ENCODE peak calls at places on chromosomes 12 and 14, in four cellular contexts. One of them, this sample, is unnamed.
A peak's percentile ranks its signal among the peaks of the same experiment; 100 is the strongest.

GRCh38 chr12:29552324-29552927 is 54.9 kb upstream of the OVCH1 start:
- DNase-seq in aorta: peak; percentile 87
- DNase-seq in CD4-positive, alpha-beta memory T cell: peak; percentile 44
- DNase-seq in neuronal stem cell: peak; percentile 40
- DNase-seq in this sample: peak; percentile 68

GRCh38 chr12:50082644-50083043 is 2.5 kb upstream of the SMARCD1 start:
- DNase-seq in CD4-positive, alpha-beta memory T cell: no peak
- DNase-seq in aorta: no peak
- DNase-seq in neuronal stem cell: no peak
- DNase-seq in this sample: peak; percentile 96

GRCh38 chr12:120761581-120761980 is 36.0 kb downstream of the ACADS start:
- DNase-seq in aorta: no peak
- DNase-seq in neuronal stem cell: no peak
- DNase-seq in CD4-positive, alpha-beta memory T cell: no peak
- DNase-seq in this sample: no peak

GRCh38 chr14:97218713-97219355 is 421.7 kb downstream of the VRK1 start:
- DNase-seq in CD4-positive, alpha-beta memory T cell: peak; percentile 25
- DNase-seq in neuronal stem cell: peak; percentile 49
- DNase-seq in aorta: no peak
- DNase-seq in this sample: no peak

GRCh38 chr14:35549551-35549950 is 15.6 kb downstream of the INSM2 start:
- DNase-seq in CD4-positive, alpha-beta memory T cell: no peak
- DNase-seq in neuronal stem cell: no peak
- DNase-seq in aorta: no peak
- DNase-seq in this sample: no peak

GRCh38 chr12:113727651-113728061 is 238.5 kb downstream of the RBM19 start:
- DNase-seq in aorta: no peak
- DNase-seq in CD4-positive, alpha-beta memory T cell: no peak
- DNase-seq in neuronal stem cell: no peak
- DNase-seq in this sample: no peak

GRCh38 chr12:8532045-8532444 is 8.7 kb downstream of the CLEC4E start:
- DNase-seq in CD4-positive, alpha-beta memory T cell: no peak
- DNase-seq in aorta: no peak
- DNase-seq in neuronal stem cell: no peak
- DNase-seq in this sample: no peak

GRCh38 chr14:69387311-69387710 is 10.8 kb downstream of the ERH start:
- DNase-seq in neuronal stem cell: no peak
- DNase-seq in aorta: no peak
- DNase-seq in CD4-positive, alpha-beta memory T cell: no peak
- DNase-seq in this sample: no peak

GRCh38 chr14:75343914-75344313 is 65.3 kb downstream of the FOS start:
- DNase-seq in aorta: no peak
- DNase-seq in CD4-positive, alpha-beta memory T cell: no peak
- DNase-seq in neuronal stem cell: no peak
- DNase-seq in this sample: no peak

GRCh38 chr12:14910090-14910915 is 24.6 kb upstream of the MGP start:
- DNase-seq in aorta: no peak
- DNase-seq in CD4-positive, alpha-beta memory T cell: no peak
- DNase-seq in neuronal stem cell: no peak
- DNase-seq in this sample: no peak

GRCh38 chr12:122368361-122369073 is 54.0 kb downstream of the CLIP1 start:
- DNase-seq in aorta: no peak
- DNase-seq in neuronal stem cell: no peak
- DNase-seq in CD4-positive, alpha-beta memory T cell: no peak
- DNase-seq in this sample: peak; percentile 68

GRCh38 chr14:92759300-92759678 is 10.9 kb upstream of the LGMN start:
- DNase-seq in neuronal stem cell: no peak
- DNase-seq in aorta: no peak
- DNase-seq in CD4-positive, alpha-beta memory T cell: no peak
- DNase-seq in this sample: peak; percentile 63

GRCh38 chr12:6540181-6540877 is 6.0 kb downstream of the GAPDH start:
- DNase-seq in CD4-positive, alpha-beta memory T cell: peak; percentile 31
- DNase-seq in aorta: peak; percentile 97
- DNase-seq in neuronal stem cell: no peak
- DNase-seq in this sample: peak; percentile 96

GRCh38 chr12:25806271-25806670 is 152.2 kb upstream of the RASSF8 start:
- DNase-seq in aorta: no peak
- DNase-seq in CD4-positive, alpha-beta memory T cell: no peak
- DNase-seq in neuronal stem cell: no peak
- DNase-seq in this sample: no peak

GRCh38 chr14:68393178-68393763 is 399.6 kb downstream of the ZFP36L1 start:
- DNase-seq in neuronal stem cell: peak; percentile 38
- DNase-seq in CD4-positive, alpha-beta memory T cell: no peak
- DNase-seq in aorta: no peak
- DNase-seq in this sample: no peak

GRCh38 chr14:102445641-102446040 is 63.9 kb downstream of the ANKRD9 start:
- DNase-seq in aorta: peak; percentile 64
- DNase-seq in neuronal stem cell: no peak
- DNase-seq in CD4-positive, alpha-beta memory T cell: no peak
- DNase-seq in this sample: no peak

GRCh38 chr12:62919827-62920226 is 15.1 kb downstream of the PPM1H start:
- DNase-seq in CD4-positive, alpha-beta memory T cell: no peak
- DNase-seq in aorta: no peak
- DNase-seq in neuronal stem cell: no peak
- DNase-seq in this sample: peak; percentile 70

GRCh38 chr12:75889214-75889613 is 142.4 kb downstream of the PHLDA1 start:
- DNase-seq in CD4-positive, alpha-beta memory T cell: no peak
- DNase-seq in aorta: no peak
- DNase-seq in neuronal stem cell: no peak
- DNase-seq in this sample: no peak

GRCh38 chr12:65823481-65824313 is 586 bp upstream of the HMGA2 start:
- DNase-seq in aorta: peak; percentile 78
- DNase-seq in neuronal stem cell: peak; percentile 64
- DNase-seq in CD4-positive, alpha-beta memory T cell: no peak
- DNase-seq in this sample: peak; percentile 77

GRCh38 chr12:113425960-113426453 is 3.8 kb downstream of the SDSL start:
- DNase-seq in aorta: peak; percentile 51
- DNase-seq in neuronal stem cell: no peak
- DNase-seq in CD4-positive, alpha-beta memory T cell: no peak
- DNase-seq in this sample: no peak

GRCh38 chr14:103520269-103520656 is 2.4 kb downstream of the CKB start:
- DNase-seq in neuronal stem cell: no peak
- DNase-seq in aorta: peak; percentile 73
- DNase-seq in CD4-positive, alpha-beta memory T cell: no peak
- DNase-seq in this sample: no peak
- H3K27ac ChIP-seq in neuronal stem cell: no peak overlapping the region
- H3K27ac ChIP-seq in aorta: no peak overlapping the region
- H3K27ac ChIP-seq in CD4-positive, alpha-beta memory T cell: no peak overlapping the region
- H3K27ac ChIP-seq in this sample: no peak overlapping the region

GRCh38 chr14:59137256-59137655 is 51.2 kb upstream of the DAAM1 start:
- DNase-seq in aorta: no peak
- DNase-seq in CD4-positive, alpha-beta memory T cell: no peak
- DNase-seq in neuronal stem cell: no peak
- DNase-seq in this sample: no peak
- H3K36me3 ChIP-seq in aorta: no peaks in the 10 kb centered on the region
- H3K36me3 ChIP-seq in CD4-positive, alpha-beta memory T cell: no peaks in the 10 kb centered on the region
- H3K36me3 ChIP-seq in neuronal stem cell: no peaks in the 10 kb centered on the region
- H3K36me3 ChIP-seq in this sample: no peaks in the 10 kb centered on the region

GRCh38 chr12:2447861-2448260 is 346.9 kb upstream of the FKBP4 start:
- DNase-seq in CD4-positive, alpha-beta memory T cell: no peak
- DNase-seq in aorta: no peak
- DNase-seq in neuronal stem cell: no peak
- DNase-seq in this sample: no peak

GRCh38 chr12:2451025-2451424 is 343.7 kb upstream of the FKBP4 start:
- DNase-seq in neuronal stem cell: no peak
- DNase-seq in aorta: no peak
- DNase-seq in CD4-positive, alpha-beta memory T cell: no peak
- DNase-seq in this sample: no peak

GRCh38 chr12:2451497-2451896 is 343.3 kb upstream of the FKBP4 start:
- DNase-seq in CD4-positive, alpha-beta memory T cell: no peak
- DNase-seq in neuronal stem cell: no peak
- DNase-seq in aorta: no peak
- DNase-seq in this sample: no peak

GRCh38 chr12:2450553-2450952 is 344.2 kb upstream of the FKBP4 start:
- DNase-seq in CD4-positive, alpha-beta memory T cell: no peak
- DNase-seq in aorta: no peak
- DNase-seq in neuronal stem cell: no peak
- DNase-seq in this sample: no peak

GRCh38 chr12:2449586-2449985 is 345.2 kb upstream of the FKBP4 start:
- DNase-seq in neuronal stem cell: no peak
- DNase-seq in aorta: no peak
- DNase-seq in CD4-positive, alpha-beta memory T cell: no peak
- DNase-seq in this sample: no peak
- H3K4me3 ChIP-seq in neuronal stem cell: no peak overlapping the region
- H3K4me3 ChIP-seq in aorta: no peak overlapping the region
- H3K4me3 ChIP-seq in CD4-positive, alpha-beta memory T cell: no peak overlapping the region
- H3K4me3 ChIP-seq in this sample: no peak overlapping the region

DNA sequence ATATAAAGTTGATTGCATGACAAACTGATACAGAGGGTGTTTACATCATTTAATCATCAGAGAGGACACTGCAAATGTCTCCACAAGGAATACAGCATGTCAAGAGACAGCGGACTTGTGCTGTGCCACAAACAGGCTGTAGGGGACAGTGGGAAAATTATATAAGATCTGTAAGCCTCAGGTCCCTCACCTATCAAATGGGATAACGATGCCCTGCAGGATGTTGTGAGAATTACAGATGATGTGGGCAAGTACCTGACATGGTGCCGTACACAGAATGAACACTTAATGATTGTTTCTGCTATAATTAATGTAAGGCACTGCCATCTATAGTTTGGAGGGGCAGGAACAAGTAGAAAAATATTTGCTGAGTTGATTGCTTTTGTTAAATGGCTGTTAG is 81.9 kb upstream of the GTF2A1 start:
- DNase-seq in CD4-positive, alpha-beta memory T cell: no peak
- DNase-seq in aorta: no peak
- DNase-seq in neuronal stem cell: no peak
- DNase-seq in this sample: no peak
- H3K27ac ChIP-seq in CD4-positive, alpha-beta memory T cell: no peak overlapping the region
- H3K27ac ChIP-seq in aorta: no peak overlapping the region
- H3K27ac ChIP-seq in neuronal stem cell: no peak overlapping the region
- H3K27ac ChIP-seq in this sample: peak overlapping the region; percentile 68

DNA sequence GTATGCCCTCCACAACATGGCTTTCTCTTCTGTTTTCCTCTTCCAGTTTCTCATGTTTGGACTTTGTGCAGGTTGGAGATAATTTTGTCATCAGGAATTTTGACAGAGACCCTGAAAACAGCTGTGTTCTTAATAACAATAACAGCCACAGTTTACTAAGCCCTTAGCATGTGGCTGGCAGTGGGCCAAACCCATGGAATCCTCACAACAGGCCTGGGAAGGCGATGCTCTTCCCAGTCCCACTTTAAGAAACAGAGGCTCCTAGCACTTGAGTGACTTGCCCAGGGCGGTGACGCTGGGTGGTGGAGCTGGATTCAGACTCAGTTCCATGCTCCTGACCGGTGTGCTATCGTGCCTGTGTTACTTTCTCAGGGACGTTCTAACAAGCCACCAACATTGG is 20.1 kb upstream of the PLEKHG3 start:
- DNase-seq in CD4-positive, alpha-beta memory T cell: no peak
- DNase-seq in aorta: no peak
- DNase-seq in neuronal stem cell: no peak
- DNase-seq in this sample: no peak
- H3K36me3 ChIP-seq in CD4-positive, alpha-beta memory T cell: no peaks in the 10 kb centered on the region
- H3K36me3 ChIP-seq in aorta: no peaks in the 10 kb centered on the region
- H3K36me3 ChIP-seq in neuronal stem cell: no peaks in the 10 kb centered on the region
- H3K36me3 ChIP-seq in this sample: no peaks in the 10 kb centered on the region

DNA sequence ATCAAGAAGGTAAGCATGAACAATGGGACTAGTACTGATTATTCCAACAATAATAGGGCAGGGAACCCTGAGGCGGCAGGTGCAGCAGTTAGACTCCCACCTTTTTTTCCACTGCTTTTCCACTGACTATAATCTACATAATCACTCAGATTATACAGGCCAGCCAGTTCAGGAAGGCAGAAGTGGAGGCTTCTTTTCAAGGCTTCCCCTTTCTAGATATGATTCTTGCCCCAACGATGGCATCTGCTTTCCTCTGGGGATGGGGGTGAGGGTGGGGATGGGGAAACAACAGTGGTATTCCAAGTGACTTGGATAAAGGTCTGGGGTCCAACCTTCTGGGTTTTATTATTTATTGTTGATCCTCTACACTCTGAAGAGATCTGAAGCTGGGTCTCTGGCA is 331 bp downstream of the NCKAP1L start:
- DNase-seq in CD4-positive, alpha-beta memory T cell: no peak
- DNase-seq in aorta: no peak
- DNase-seq in neuronal stem cell: no peak
- DNase-seq in this sample: no peak
- H3K4me3 ChIP-seq in CD4-positive, alpha-beta memory T cell: peak overlapping the region; percentile 74
- H3K4me3 ChIP-seq in aorta: no peak overlapping the region
- H3K4me3 ChIP-seq in neuronal stem cell: no peak overlapping the region
- H3K4me3 ChIP-seq in this sample: peak overlapping the region; percentile 39

GRCh38 chr14:73240816-73241480 is 3.6 kb downstream of the PAPLN start:
- DNase-seq in aorta: peak; percentile 49
- DNase-seq in neuronal stem cell: no peak
- DNase-seq in CD4-positive, alpha-beta memory T cell: no peak
- DNase-seq in this sample: no peak

GRCh38 chr14:73243341-73243740 is 6.0 kb downstream of the PAPLN start:
- DNase-seq in aorta: peak; percentile 55
- DNase-seq in neuronal stem cell: no peak
- DNase-seq in CD4-positive, alpha-beta memory T cell: no peak
- DNase-seq in this sample: no peak

GRCh38 chr14:73242274-73242960 is 5.1 kb downstream of the PAPLN start:
- DNase-seq in aorta: peak; percentile 50
- DNase-seq in neuronal stem cell: no peak
- DNase-seq in CD4-positive, alpha-beta memory T cell: no peak
- DNase-seq in this sample: no peak

GRCh38 chr14:73239463-73240241 is 2.3 kb downstream of the PAPLN start:
- DNase-seq in aorta: peak; percentile 81
- DNase-seq in CD4-positive, alpha-beta memory T cell: no peak
- DNase-seq in neuronal stem cell: no peak
- DNase-seq in this sample: no peak

GRCh38 chr14:73241481-73242165 is 4.3 kb downstream of the PAPLN start:
- DNase-seq in aorta: peak; percentile 71
- DNase-seq in CD4-positive, alpha-beta memory T cell: no peak
- DNase-seq in neuronal stem cell: no peak
- DNase-seq in this sample: no peak
- H3K27ac ChIP-seq in aorta: no peak overlapping the region
- H3K27ac ChIP-seq in CD4-positive, alpha-beta memory T cell: no peak overlapping the region
- H3K27ac ChIP-seq in neuronal stem cell: no peak overlapping the region
- H3K27ac ChIP-seq in this sample: no peak overlapping the region

DNA sequence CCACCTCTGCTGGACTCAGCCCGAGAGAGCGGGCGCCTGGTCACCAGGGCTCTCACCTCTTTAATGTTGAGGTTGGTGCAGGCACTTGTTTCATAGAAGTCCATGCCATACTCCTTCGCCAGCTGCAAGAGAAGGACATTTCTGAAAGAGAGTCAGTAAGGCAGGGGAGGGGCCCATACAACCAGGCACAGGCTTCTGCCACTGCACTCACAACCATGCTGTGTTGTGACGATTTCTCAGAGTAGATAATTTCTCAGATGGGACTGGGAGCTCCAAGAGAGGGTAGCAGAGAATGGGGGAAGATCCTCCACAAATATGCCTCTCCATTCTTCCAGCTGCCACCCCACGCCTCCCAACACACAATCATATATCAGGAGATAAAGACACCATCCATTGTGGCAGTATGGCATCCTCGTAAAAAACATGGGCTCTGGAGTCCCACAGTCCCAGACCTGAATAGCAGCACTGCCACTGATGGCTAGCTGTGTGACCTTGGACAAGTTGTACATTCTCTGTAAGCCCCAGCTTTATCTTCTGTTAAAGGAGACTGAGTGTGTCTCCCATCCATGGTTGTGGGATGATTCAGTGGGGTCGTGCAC is 6.2 kb upstream of the GPX2 start:
- DNase-seq in neuronal stem cell: no peak
- DNase-seq in CD4-positive, alpha-beta memory T cell: no peak
- DNase-seq in aorta: no peak
- DNase-seq in this sample: no peak
- H3K36me3 ChIP-seq in neuronal stem cell: peaks cover 2% of the 10 kb centered on the region
- H3K36me3 ChIP-seq in CD4-positive, alpha-beta memory T cell: peaks cover 6% of the 10 kb centered on the region
- H3K36me3 ChIP-seq in aorta: no peaks in the 10 kb centered on the region
- H3K36me3 ChIP-seq in this sample: peaks cover 2% of the 10 kb centered on the region

GRCh38 chr12:3493225-3494049 is 2.4 kb downstream of the PRMT8 start:
- DNase-seq in CD4-positive, alpha-beta memory T cell: no peak
- DNase-seq in neuronal stem cell: no peak
- DNase-seq in aorta: no peak
- DNase-seq in this sample: no peak
- H3K4me3 ChIP-seq in CD4-positive, alpha-beta memory T cell: no peak overlapping the region
- H3K4me3 ChIP-seq in neuronal stem cell: peak overlapping the region; percentile 64
- H3K4me3 ChIP-seq in aorta: no peak overlapping the region
- H3K4me3 ChIP-seq in this sample: no peak overlapping the region

This sample was measured in small intestine.